ENCODE peak calls at places on chromosome 1, in six cellular contexts. T, D, V, P, O and F are unnamed samples.

GRCh38 chr1:214228976-214229375 is 52.0 kb upstream of the SMYD2 start:
- DNase-seq in T (no peak), O (no peak), P (no peak), D (no peak), V (no peak), F (no peak)

GRCh38 chr1:53195211-53195909 is 1.3 kb upstream of the CPT2 start:
- DNase-seq in V (no peak), D (no peak), P (no peak), T (no peak), O (no peak), F (no peak)

GRCh38 chr1:234621657-234622335 is 11.8 kb upstream of the IRF2BP2 start:
- DNase-seq in P (no peak), T (no peak), O (no peak), V (no peak), D (no peak), F (no peak)

GRCh38 chr1:8032351-8032750 is 6.2 kb upstream of the ERRFI1 start:
- DNase-seq in V (no peak), O (no peak), T (no peak), D (no peak), P (no peak), F (no peak)

GRCh38 chr1:26021647-26022403 is at the start of gene EXTL1:
- DNase-seq in P (no peak), O (no peak), D (no peak), T (no peak), V (peak; percentile 57), F (peak; percentile 63)

GRCh38 chr1:43688594-43689000 is 18.7 kb upstream of the ST3GAL3 start:
- DNase-seq in O (no peak), V (no peak), P (no peak), D (no peak), T (no peak), F (no peak)

GRCh38 chr1:37650721-37651120 is 16.0 kb upstream of the RSPO1 start:
- DNase-seq in O (no peak), T (no peak), D (peak; percentile 40), V (no peak), P (no peak), F (no peak)

GRCh38 chr1:94258873-94259331 is 21.5 kb upstream of the ARHGAP29 start:
- DNase-seq in P (no peak), V (no peak), D (no peak), O (no peak), T (no peak), F (no peak)

GRCh38 chr1:46767649-46768282 is 31.1 kb upstream of the CYP4B1 start:
- DNase-seq in V (no peak), P (no peak), O (no peak), D (no peak), T (no peak), F (no peak)

GRCh38 chr1:181033799-181034391 is at the start of gene MR1:
- DNase-seq in P (peak; percentile 93), V (no peak), T (peak; percentile 40), O (peak; percentile 86), D (no peak), F (no peak)

GRCh38 chr1:35449334-35450008 is 107.7 kb downstream of the KIAA0319L start:
- DNase-seq in D (no peak), T (no peak), P (no peak), O (no peak), V (no peak), F (no peak)

GRCh38 chr1:35451125-35451528 is 106.1 kb downstream of the KIAA0319L start:
- DNase-seq in V (peak; percentile 87), O (peak; percentile 70), P (peak; percentile 82), D (peak; percentile 91), T (peak; percentile 89), F (peak; percentile 83)

GRCh38 chr1:35452086-35452485 is 105.1 kb downstream of the KIAA0319L start:
- DNase-seq in P (no peak), V (no peak), T (no peak), O (no peak), D (no peak), F (no peak)

GRCh38 chr1:35454175-35454574 is 103.0 kb downstream of the KIAA0319L start:
- DNase-seq in P (no peak), O (no peak), V (no peak), T (no peak), D (no peak), F (no peak)

DNA sequence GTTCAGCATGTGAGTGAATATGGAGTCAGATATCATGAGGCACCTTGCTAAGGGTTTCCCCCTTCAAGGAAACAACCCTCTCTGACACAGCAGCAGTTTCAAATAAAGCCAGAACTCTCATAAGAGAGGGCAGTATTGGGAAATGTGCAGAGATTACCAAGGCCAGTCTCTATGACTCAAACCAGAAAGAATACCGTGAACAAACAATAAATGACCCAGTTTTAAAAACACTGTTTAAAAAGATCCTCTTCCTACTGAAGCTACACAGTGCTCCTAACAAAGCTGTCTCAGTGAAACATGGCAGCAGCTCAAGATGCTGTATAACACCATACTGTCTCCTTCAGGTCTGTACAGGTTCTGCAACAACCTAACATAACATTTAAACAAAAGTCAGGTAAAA is 102.6 kb downstream of the KIAA0319L start:
- DNase-seq in V (no peak), P (peak; percentile 63), D (no peak), T (no peak), O (no peak), F (no peak)
- TF ChIP-seq CTCF in V (no peak), P (no peak), D (no peak), T (no peak), O (no peak), F (no peak)

GRCh38 chr1:29227511-29227910 is 3.2 kb downstream of the MECR start:
- DNase-seq in D (no peak), V (no peak), T (no peak), O (no peak), P (no peak), F (no peak)

GRCh38 chr1:29233693-29234092 is 2.6 kb upstream of the PTPRU start:
- DNase-seq in O (no peak), V (no peak), T (no peak), D (no peak), P (no peak), F (no peak)

GRCh38 chr1:29234471-29234870 is 1.9 kb upstream of the PTPRU start:
- DNase-seq in P (no peak), D (no peak), T (no peak), V (no peak), O (no peak), F (no peak)

GRCh38 chr1:29230204-29230552 is 556 bp downstream of the MECR start:
- DNase-seq in D (no peak), T (no peak), P (no peak), V (no peak), O (no peak), F (no peak)

DNA sequence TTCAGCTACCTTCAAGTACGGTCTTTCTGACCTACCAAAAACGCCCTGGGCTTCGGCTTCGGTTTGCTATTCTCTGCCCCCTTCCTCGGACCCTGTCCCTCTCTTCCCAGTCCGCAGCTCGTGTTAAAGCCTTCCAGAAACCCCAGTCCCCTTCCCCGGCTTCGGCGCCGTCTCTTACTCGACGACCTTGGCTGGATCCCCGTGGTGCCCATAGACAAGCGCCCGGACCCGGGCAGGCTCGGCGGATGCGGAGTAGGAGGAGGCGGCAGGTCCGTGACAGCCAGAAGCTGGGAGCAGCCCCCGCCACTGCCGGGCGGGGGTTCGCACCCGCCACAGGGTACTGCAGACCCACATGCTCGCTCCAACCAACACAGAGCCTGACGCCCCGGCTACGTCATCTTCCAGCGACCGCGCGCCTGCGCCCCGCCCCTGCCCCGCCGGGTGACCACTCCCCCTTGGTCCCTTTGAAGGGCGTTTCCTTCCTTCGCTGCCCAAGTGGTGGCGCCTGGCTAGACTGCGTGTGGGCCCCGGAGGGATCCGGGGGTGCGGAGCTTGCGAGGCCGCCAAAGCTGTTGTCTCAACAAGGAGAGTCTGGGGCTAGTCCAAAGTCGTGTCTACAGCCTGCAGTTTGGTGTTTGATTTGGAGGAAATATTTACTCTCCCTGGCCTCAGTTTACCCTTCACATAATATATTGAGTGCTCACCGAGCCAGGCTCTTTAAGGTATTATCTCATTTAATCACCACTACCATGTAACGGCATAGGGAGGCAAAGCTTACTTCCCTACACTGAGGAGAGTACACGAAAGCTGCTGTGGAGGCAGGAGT is at the start of gene MECR:
- DNase-seq in T (peak; percentile 96), D (peak; percentile 98), P (peak; percentile 94), O (peak; percentile 97), V (peak; percentile 96), F (peak; percentile 96)
- TF ChIP-seq CTCF in T (no peak), D (no peak), P (peak; percentile 10), O (peak; percentile 50), V (no peak), F (peak; percentile 35)

GRCh38 chr1:229403573-229403972 is 30.3 kb downstream of the ACTA1 start:
- DNase-seq in O (no peak), V (no peak), P (no peak), T (no peak), D (no peak), F (no peak)

GRCh38 chr1:229407206-229408026 is 26.5 kb downstream of the ACTA1 start:
- DNase-seq in D (no peak), P (no peak), O (no peak), V (no peak), T (no peak), F (peak; percentile 12)

GRCh38 chr1:229397762-229398161 is 36.1 kb downstream of the ACTA1 start:
- DNase-seq in V (no peak), T (no peak), D (no peak), P (no peak), O (no peak), F (no peak)

GRCh38 chr1:229406798-229407197 is 27.1 kb downstream of the ACTA1 start:
- DNase-seq in O (no peak), D (no peak), V (peak; percentile 25), T (no peak), P (no peak), F (peak; percentile 31)

GRCh38 chr1:229402993-229403392 is 30.9 kb downstream of the ACTA1 start:
- DNase-seq in T (no peak), V (no peak), O (no peak), D (no peak), P (no peak), F (no peak)
- TF ChIP-seq CTCF in T (no peak), V (no peak), O (no peak), D (no peak), P (peak; percentile 6), F (no peak)

GRCh38 chr1:54271341-54271740 is 71.4 kb downstream of the MRPL37 start:
- DNase-seq in T (no peak), V (no peak), P (no peak), O (no peak), D (no peak), F (no peak)

GRCh38 chr1:54272134-54272533 is 72.2 kb downstream of the MRPL37 start:
- DNase-seq in T (no peak), V (no peak), D (no peak), O (no peak), P (no peak), F (no peak)

GRCh38 chr1:54273092-54273836 is 73.3 kb downstream of the MRPL37 start:
- DNase-seq in D (no peak), P (peak; percentile 48), V (no peak), O (no peak), T (no peak), F (peak; percentile 59)

GRCh38 chr1:54273837-54274192 is 73.8 kb downstream of the MRPL37 start:
- DNase-seq in T (no peak), D (no peak), O (no peak), V (no peak), P (no peak), F (no peak)

GRCh38 chr1:54272772-54273091 is 72.8 kb downstream of the MRPL37 start:
- DNase-seq in O (no peak), P (no peak), D (no peak), V (no peak), T (no peak), F (no peak)
- TF ChIP-seq CTCF in O (no peak), P (no peak), D (no peak), V (no peak), T (no peak), F (no peak)